ENCODE peak calls at places on chromosomes 1 and 21, in five cellular contexts. C, E, H, U and K are unnamed samples.

GRCh38 chr21:41932576-41933258 is 21.1 kb downstream of the C2CD2 start:
- DNase-seq in U (no peak), H (peak), C (no peak), E (peak), K (peak)

GRCh38 chr1:215407575-215407974 is 159.5 kb upstream of the KCTD3 start:
- DNase-seq in U (no peak), H (no peak), C (no peak), E (peak), K (no peak)

GRCh38 chr1:239718997-239719628 is 332.7 kb downstream of the CHRM3 start:
- DNase-seq in U (no peak), H (no peak), E (no peak), C (no peak), K (no peak)

GRCh38 chr1:209755926-209756607 is at the start of gene TRAF3IP3:
- DNase-seq in C (peak), U (peak), E (no peak), H (no peak), K (no peak)

GRCh38 chr1:68831281-68831680 is 334.4 kb upstream of the DEPDC1 start:
- DNase-seq in E (no peak), C (no peak), U (no peak), H (no peak), K (no peak)

GRCh38 chr1:93180723-93181613 is at the start of gene CCDC18:
- DNase-seq in H (no peak), C (no peak), U (peak), E (peak), K (no peak)

GRCh38 chr1:222777977-222778376 is 36.9 kb upstream of the DISP1 start:
- DNase-seq in E (peak), U (no peak), H (no peak), C (no peak), K (no peak)

GRCh38 chr1:206588492-206588891 is 23.8 kb downstream of the EIF2D start:
- DNase-seq in H (no peak), E (peak), C (no peak), U (no peak), K (no peak)

GRCh38 chr1:231075497-231075896 is 35.4 kb upstream of the FAM89A start:
- DNase-seq in U (no peak), C (no peak), H (no peak), E (no peak), K (no peak)

GRCh38 chr1:245802941-245803665 is 648.3 kb downstream of the KIF26B start:
- DNase-seq in C (no peak), U (no peak), H (no peak), E (peak), K (no peak)

GRCh38 chr1:22457356-22457755 is 5.7 kb downstream of the ZBTB40 start:
- DNase-seq in E (peak), C (no peak), U (no peak), H (no peak), K (no peak)

GRCh38 chr1:176469450-176469985 is 6.5 kb downstream of the PAPPA2 start:
- DNase-seq in E (peak), U (no peak), C (no peak), H (no peak), K (no peak)

GRCh38 chr1:85065550-85065949 is 17.2 kb upstream of the MCOLN3 start:
- DNase-seq in U (no peak), H (no peak), C (no peak), E (no peak), K (no peak)
- H3K4me3 ChIP-seq in U (no peak), H (no peak), C (no peak), E (no peak), K (no peak)

DNA sequence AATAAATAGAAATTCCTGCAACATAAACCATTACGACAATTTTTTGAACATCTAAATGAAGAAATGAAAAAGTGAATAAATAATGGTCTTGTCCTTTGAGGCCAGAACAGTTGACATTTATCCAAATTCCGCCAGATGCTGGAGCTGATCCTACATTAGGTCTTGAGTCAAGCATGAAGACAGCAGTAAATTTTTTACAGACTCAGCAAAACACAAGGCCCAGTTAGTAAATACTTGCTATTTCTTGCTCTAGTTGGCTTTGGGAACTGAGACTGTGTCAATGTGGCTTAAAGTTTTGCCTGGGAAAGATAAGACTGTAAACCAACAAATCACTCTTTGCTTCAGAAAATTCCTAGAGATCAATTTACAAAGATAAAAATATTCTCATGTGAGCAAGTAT is 540.1 kb upstream of the RGS18 start:
- DNase-seq in E (no peak), U (no peak), H (no peak), C (no peak), K (no peak)
- TF ChIP-seq CTCF in E (no peak), U (no peak), H (no peak), C (no peak), K (no peak)

DNA sequence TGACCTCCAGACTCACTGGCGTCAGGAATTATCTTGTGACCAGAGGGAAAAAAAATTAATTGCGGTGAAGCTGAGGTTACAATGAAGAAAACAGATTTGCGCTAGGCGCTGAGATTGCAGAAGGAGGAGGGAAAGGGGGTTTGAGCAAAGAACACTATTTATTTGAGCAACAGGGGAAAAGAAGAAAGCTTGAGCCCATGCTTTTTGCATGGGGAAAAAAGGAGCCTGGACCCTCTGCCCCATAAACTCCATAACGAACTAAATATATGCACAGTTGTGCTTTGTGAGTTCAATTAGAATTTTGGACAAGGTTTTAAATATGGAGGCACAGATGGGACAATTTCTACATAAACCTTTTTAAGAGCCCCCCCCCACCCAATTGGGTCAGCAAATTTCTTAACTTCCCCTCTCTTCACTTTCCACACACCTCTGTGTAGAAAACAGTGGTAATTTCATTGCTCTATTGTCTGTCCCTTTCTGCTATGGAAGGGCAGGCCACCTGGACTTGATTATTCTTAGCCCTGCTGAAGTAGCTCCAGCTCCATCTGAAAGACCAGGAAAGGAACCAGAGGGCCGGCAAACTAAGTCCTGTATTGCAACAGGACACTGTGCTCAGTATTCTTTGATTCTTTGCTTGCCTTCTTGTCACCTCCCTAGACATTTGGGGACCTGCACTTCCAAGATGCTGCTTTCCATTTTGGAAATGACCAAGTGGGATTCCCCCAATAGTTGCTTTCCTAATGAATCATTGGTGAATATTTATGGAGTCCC is 869 bp upstream of the ID3 start:
- DNase-seq in H (peak), E (peak), C (no peak), U (no peak), K (no peak)
- H3K4me3 ChIP-seq in H (peak), E (peak), C (peak), U (peak), K (peak)

GRCh38 chr1:154145986-154146385 is 8.9 kb downstream of the NUP210L start:
- DNase-seq in E (no peak), U (no peak), C (no peak), H (no peak), K (no peak)
- TF ChIP-seq CTCF in E (peak), U (peak), C (peak), H (peak), K (peak)

GRCh38 chr1:81695741-81696140 is 105.0 kb upstream of the ADGRL2 start:
- DNase-seq in H (no peak), E (peak), U (no peak), C (no peak), K (no peak)
- H3K4me3 ChIP-seq in H (no peak), E (no peak), U (no peak), C (no peak), K (no peak)

GRCh38 chr1:7754234-7754633 is 16.9 kb upstream of the VAMP3 start:
- DNase-seq in C (no peak), E (no peak), H (no peak), U (no peak), K (no peak)

GRCh38 chr1:7752512-7753417 is 18.3 kb upstream of the VAMP3 start:
- DNase-seq in C (peak), U (peak), E (peak), H (peak), K (peak)

GRCh38 chr1:7751174-7751573 is 19.9 kb upstream of the VAMP3 start:
- DNase-seq in C (no peak), U (no peak), E (no peak), H (no peak), K (no peak)

GRCh38 chr1:7760245-7760644 is 10.9 kb upstream of the VAMP3 start:
- DNase-seq in C (no peak), U (no peak), E (no peak), H (no peak), K (no peak)

DNA sequence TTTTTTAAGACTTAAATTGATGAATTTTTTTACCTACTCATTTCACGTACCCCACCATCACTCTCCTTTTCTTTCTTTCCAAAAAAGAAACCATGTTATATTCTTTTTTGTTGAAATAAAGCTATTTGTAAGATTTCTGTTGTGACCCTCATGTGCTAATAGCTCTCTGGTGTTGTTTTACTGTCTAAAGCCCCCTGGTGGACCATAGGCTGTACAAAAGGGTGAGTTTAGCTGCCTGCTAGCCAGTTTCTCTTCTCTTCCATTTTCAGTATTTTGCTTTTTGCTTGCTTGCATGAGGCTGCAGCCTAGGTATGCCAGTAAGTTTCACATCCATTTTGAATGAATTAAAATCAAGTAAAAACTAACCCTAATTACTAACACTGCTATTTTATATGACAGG is 15.6 kb upstream of the VAMP3 start:
- DNase-seq in H (peak), U (peak), E (peak), C (no peak), K (no peak)
- TF ChIP-seq CTCF in H (peak), U (peak), E (peak), C (no peak), K (no peak)

GRCh38 chr21:38765056-38765455 is 40.7 kb upstream of the ETS2 start:
- DNase-seq in E (no peak), C (no peak), H (no peak), U (no peak), K (no peak)

GRCh38 chr21:38770660-38771059 is 35.1 kb upstream of the ETS2 start:
- DNase-seq in H (no peak), U (no peak), E (no peak), C (peak), K (no peak)

GRCh38 chr21:38768385-38769071 is 37.2 kb upstream of the ETS2 start:
- DNase-seq in U (peak), C (peak), E (peak), H (no peak), K (no peak)

GRCh38 chr21:38769253-38769780 is 36.4 kb upstream of the ETS2 start:
- DNase-seq in C (peak), H (no peak), E (peak), U (no peak), K (no peak)

GRCh38 chr21:38766987-38767722 is 38.6 kb upstream of the ETS2 start:
- DNase-seq in U (peak), H (no peak), E (no peak), C (no peak), K (no peak)
- H3K4me3 ChIP-seq in U (peak), H (no peak), E (no peak), C (no peak), K (peak)